ENCODE peak calls at places on chromosomes 11 and 22, in five cellular contexts. A is A549, C is K562, S is GM12878, N is HepG2. O is an unnamed sample.

GRCh38 chr11:104609766-104610165 is 288.5 kb downstream of the CASP12 start:
- DNase-seq in A (no peak), C (no peak), S (no peak), N (no peak), O (no peak)

GRCh38 chr11:81301426-81301825 is 1432.2 kb downstream of the FAM181B start:
- DNase-seq in A (no peak), C (no peak), S (no peak), N (no peak), O (no peak)

GRCh38 chr22:24696551-24697001 is 77.9 kb downstream of the PIWIL3 start:
- DNase-seq in A (no peak), C (no peak), S (no peak), N (no peak), O (no peak)

GRCh38 chr11:76234704-76235232 is 28.5 kb upstream of the WNT11 start:
- DNase-seq in A (no peak), C (no peak), S (no peak), N (no peak), O (no peak)

GRCh38 chr11:64568584-64569140 is 22.4 kb upstream of the SLC22A12 start:
- DNase-seq in A (no peak), C (no peak), S (no peak), N (no peak), O (no peak)

GRCh38 chr22:32378703-32379272 is 21.1 kb downstream of the RFPL3 start:
- DNase-seq in A (peak), C (peak), S (no peak), N (peak), O (peak)

GRCh38 chr11:117769530-117769929 is 27.5 kb downstream of the DSCAML1 start:
- DNase-seq in A (no peak), C (no peak), S (no peak), N (no peak), O (no peak)

GRCh38 chr11:35127619-35128018 is 11.4 kb upstream of the CD44 start:
- DNase-seq in A (no peak), C (no peak), S (no peak), N (no peak), O (no peak)

GRCh38 chr22:50691521-50691920 is 18.9 kb downstream of the SHANK3 start:
- DNase-seq in A (peak), C (no peak), S (peak), N (peak), O (peak)

GRCh38 chr11:128061321-128061871 is 526.0 kb downstream of the ETS1 start:
- DNase-seq in A (no peak), C (no peak), S (no peak), N (no peak), O (peak)

GRCh38 chr11:83070878-83071640 is 638 bp downstream of the RAB30 start:
- DNase-seq in A (no peak), C (peak), S (no peak), N (no peak), O (peak)

GRCh38 chr11:83071641-83072591 is at the start of gene RAB30:
- DNase-seq in A (peak), C (peak), S (peak), N (peak), O (peak)

GRCh38 chr11:83073884-83074283 is 2.2 kb upstream of the RAB30 start:
- DNase-seq in A (no peak), C (no peak), S (no peak), N (no peak), O (no peak)

GRCh38 chr11:83073248-83073647 is 1.6 kb upstream of the RAB30 start:
- DNase-seq in A (no peak), C (no peak), S (no peak), N (no peak), O (no peak)

GRCh38 chr11:83072689-83073242 is 1.1 kb upstream of the RAB30 start:
- DNase-seq in A (no peak), C (no peak), S (no peak), N (no peak), O (peak)
- TF ChIP-seq JUNB in A (no peak), C (no peak), S (no peak), N (no peak), O (no peak)

DNA sequence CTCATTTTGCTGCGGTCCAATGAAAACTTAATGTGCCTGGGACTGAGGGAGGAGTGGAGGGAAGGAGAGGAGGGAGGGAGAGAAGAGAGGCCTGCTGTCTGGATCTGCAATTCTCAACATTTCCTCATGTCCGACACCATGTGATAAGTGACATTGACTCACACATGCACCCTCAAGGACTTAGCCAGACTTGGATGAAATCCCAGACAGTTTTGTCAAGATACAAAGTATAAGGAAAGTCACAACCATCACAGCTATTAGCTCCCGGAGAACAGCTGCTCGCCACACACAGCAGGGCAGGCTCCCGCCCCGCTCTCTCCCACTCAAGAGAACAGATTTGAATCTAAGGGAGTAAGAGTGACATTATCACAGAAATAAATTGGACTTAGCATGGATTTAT is 5.5 kb downstream of the DNAL4 start:
- DNase-seq in A (peak), C (no peak), S (no peak), N (no peak), O (no peak)
- H3K27ac ChIP-seq in A (peak), C (peak), S (no peak), N (no peak), O (no peak)

DNA sequence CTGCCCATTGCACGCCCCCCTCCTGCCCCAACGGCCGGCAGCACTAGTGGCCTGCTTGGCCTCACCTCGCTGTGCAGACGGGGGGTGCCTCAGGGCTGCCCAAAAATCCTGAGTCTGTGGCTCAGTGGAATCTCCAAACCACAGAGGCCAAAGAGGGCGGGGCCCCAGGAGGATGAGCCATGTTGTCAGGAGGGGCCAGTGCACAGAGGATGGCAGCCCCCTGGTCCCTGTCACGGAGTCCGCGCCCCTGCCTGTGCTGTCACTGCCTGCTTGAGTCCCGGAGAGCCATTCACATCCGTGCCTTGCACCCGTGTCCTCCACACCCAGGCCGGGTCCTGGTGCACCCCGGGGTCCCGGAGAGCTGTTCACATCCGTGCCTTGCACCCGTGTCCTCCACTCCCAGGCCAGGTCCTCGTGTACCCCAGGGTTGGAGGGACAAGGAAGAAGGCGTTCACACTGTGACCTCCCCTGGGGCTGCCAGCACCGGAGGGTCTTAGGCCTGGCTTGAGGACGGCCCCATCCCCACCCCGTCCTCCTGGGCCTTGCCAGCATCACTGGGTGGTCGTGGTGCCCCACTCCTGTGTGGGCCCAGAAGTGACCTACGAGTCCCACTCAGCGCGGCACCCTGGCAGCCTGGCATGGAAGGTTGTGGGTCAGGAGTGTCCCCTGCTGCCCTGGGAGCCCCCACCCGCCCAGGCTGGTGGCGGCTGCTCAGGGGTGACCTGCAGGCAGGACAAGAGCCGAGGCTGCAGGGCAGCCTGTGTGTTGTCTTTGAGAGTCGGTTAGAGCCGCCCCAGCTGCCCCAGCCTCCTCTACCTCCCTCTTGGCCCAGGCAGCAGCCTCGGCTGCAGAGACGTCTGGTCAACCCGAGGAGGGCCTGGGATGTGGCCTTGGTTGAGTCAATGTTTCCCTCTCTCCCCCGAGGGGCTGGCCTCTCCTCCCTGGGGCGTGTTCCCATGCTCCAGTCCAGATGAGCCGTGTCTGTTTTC is 36.1 kb upstream of the MUC5AC start:
- DNase-seq in A (no peak), C (no peak), S (no peak), N (no peak), O (no peak)
- TF ChIP-seq JUNB in A (no peak), C (no peak), S (no peak), N (no peak), O (no peak)

GRCh38 chr11:12770435-12770834 is 96.2 kb downstream of the TEAD1 start:
- DNase-seq in A (no peak), C (no peak), S (no peak), N (no peak), O (no peak)

GRCh38 chr11:12772324-12772723 is 98.1 kb downstream of the TEAD1 start:
- DNase-seq in A (no peak), C (no peak), S (no peak), N (no peak), O (no peak)

GRCh38 chr11:12769834-12770345 is 95.7 kb downstream of the TEAD1 start:
- DNase-seq in A (peak), C (no peak), S (no peak), N (no peak), O (peak)

GRCh38 chr11:12771875-12772274 is 97.7 kb downstream of the TEAD1 start:
- DNase-seq in A (no peak), C (no peak), S (no peak), N (no peak), O (no peak)

GRCh38 chr11:12770966-12771597 is 96.9 kb downstream of the TEAD1 start:
- DNase-seq in A (no peak), C (no peak), S (no peak), N (no peak), O (no peak)
- H3K27ac ChIP-seq in A (peak), C (no peak), S (no peak), N (no peak), O (peak)

DNA sequence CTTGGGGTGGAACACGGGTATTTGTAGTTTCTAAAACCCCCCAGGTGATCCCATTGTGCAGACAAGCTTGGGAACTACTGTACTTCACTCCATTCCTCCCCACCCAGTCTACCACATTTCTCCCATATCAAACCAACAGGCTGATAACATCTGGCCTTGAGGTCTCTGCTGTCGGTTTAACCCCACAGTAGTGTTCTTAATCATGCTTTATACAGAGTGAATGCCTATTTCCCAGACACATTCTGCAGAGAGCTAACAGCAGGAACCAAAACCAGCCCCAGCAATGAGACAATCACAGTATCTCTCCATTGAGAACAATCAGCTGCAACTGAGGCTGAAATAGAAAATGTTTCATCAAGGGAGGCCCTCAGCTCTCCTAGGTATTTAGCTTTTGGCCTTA is 81.3 kb downstream of the CCDC34 start:
- DNase-seq in A (peak), C (no peak), S (peak), N (peak), O (no peak)
- TF ChIP-seq JUNB in A (no peak), C (no peak), S (no peak), N (no peak), O (no peak)

GRCh38 chr11:114232400-114233070 is 63.7 kb upstream of the NNMT start:
- DNase-seq in A (no peak), C (no peak), S (no peak), N (no peak), O (no peak)

GRCh38 chr11:114236829-114237228 is 59.4 kb upstream of the NNMT start:
- DNase-seq in A (no peak), C (no peak), S (no peak), N (no peak), O (no peak)

GRCh38 chr11:114237321-114238280 is 58.6 kb upstream of the NNMT start:
- DNase-seq in A (no peak), C (no peak), S (no peak), N (no peak), O (no peak)

GRCh38 chr11:114230031-114230430 is 66.2 kb upstream of the NNMT start:
- DNase-seq in A (no peak), C (no peak), S (no peak), N (no peak), O (no peak)

DNA sequence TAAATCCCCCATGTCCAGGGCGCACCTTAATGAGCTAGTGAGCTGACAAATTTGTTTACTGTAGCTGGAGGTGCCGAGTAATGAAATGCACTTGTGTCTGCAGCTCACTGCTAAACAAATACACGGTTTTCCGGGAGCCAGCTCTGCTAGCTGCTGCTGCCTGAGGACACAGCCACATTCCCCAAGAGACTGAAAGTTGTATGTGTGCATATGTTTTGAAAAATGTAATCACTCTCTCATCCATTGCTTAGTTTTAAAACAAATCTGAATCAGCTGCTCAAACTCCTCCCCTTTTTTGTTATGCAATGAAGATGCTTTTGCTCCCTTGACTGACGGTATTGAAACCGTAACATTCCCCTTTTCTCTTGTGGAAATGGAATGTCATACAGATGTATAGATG is 62.4 kb upstream of the NNMT start:
- DNase-seq in A (no peak), C (no peak), S (no peak), N (no peak), O (no peak)
- H3K27ac ChIP-seq in A (no peak), C (no peak), S (no peak), N (no peak), O (no peak)

DNA sequence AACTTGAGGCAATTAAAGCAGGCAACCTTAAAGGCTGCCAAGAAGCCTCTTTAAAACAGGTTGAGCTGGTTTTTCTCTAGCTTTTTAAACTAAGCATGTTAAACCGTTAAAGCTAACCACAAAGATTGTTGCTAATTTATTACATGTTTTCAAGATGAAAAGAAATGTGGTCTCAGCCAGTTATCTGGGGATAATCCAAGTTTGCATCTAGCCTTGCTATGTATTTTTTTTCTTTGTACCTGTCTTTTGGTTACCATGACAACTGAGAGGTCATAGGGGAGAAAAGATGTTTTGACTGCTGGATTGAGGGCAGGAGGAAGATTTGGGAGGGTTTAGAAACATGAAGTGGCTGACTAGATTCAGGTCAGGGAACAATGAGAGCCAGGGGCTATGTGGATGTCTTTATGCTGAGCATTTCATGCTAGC is 19.2 kb upstream of the PGM2L1 start:
- DNase-seq in A (no peak), C (no peak), S (no peak), N (no peak), O (peak)
- TF ChIP-seq JUNB in A (no peak), C (no peak), S (no peak), N (no peak), O (no peak)

DNA sequence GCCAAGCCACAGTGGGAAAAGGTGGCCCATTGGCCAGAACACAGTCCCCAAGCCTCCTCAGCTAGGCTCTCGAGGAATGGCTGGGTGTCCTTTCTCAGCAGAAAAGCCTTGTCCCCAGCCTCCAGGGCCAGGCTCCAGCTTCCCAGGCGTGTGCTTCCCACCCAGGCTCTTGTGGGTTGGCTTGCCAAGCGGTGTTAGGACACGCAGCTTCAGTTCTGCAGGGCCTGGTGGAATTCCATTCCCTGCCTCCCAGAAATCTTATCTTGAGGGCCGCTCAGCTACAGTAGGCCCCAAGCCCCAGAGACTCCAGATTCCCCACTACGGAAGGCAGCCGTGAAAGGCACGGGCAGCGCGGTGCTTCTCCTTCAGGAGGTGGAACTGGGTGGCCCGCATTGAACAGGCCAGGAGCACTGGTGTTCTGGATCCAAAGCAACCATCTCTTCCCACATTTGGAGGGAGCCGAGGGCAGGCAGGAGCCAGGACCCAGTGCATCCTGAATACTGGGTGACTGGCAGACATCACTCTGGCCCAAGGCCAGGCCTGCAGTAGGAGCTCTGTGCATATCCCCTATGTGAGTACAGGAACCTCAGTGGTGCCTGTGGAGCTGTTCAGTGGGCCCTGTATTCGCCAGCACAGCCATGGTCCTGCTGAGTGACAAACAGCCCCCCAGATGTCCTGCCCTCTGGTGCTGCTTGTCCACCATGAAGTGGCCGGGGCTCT is 16.7 kb upstream of the KCNQ1OT1 start:
- DNase-seq in A (no peak), C (no peak), S (no peak), N (no peak), O (no peak)
- H3K27ac ChIP-seq in A (no peak), C (no peak), S (no peak), N (no peak), O (no peak)

O was measured in GM23338.